ENCODE peak calls at places on chromosomes 7 and 10, in six cellular contexts. One of them, this sample, is unnamed.

GRCh38 chr7:66283003-66283920 is 78.1 kb downstream of the TPST1 start:
- DNase-seq in NB4: peak; percentile 59
- DNase-seq in lower leg skin: no peak
- DNase-seq in psoas muscle: no peak
- DNase-seq in pancreas: no peak
- DNase-seq in CD4-positive, alpha-beta T cell: no peak
- DNase-seq in this sample: no peak

GRCh38 chr7:101486764-101487458 is 124.2 kb downstream of the COL26A1 start:
- DNase-seq in psoas muscle: no peak
- DNase-seq in NB4: no peak
- DNase-seq in pancreas: no peak
- DNase-seq in lower leg skin: no peak
- DNase-seq in CD4-positive, alpha-beta T cell: no peak
- DNase-seq in this sample: no peak

GRCh38 chr7:40903872-40904271 is 769.1 kb downstream of the SUGCT start:
- DNase-seq in NB4: no peak
- DNase-seq in lower leg skin: no peak
- DNase-seq in pancreas: no peak
- DNase-seq in psoas muscle: no peak
- DNase-seq in CD4-positive, alpha-beta T cell: no peak
- DNase-seq in this sample: no peak

GRCh38 chr10:73965890-73966768 is 31.8 kb upstream of the VCL start:
- DNase-seq in psoas muscle: peak; percentile 80
- DNase-seq in CD4-positive, alpha-beta T cell: no peak
- DNase-seq in pancreas: no peak
- DNase-seq in lower leg skin: peak; percentile 85
- DNase-seq in NB4: no peak
- DNase-seq in this sample: peak; percentile 70

GRCh38 chr10:31757831-31758230 is 170.8 kb downstream of the ARHGAP12 start:
- DNase-seq in lower leg skin: no peak
- DNase-seq in NB4: no peak
- DNase-seq in pancreas: no peak
- DNase-seq in psoas muscle: no peak
- DNase-seq in CD4-positive, alpha-beta T cell: no peak
- DNase-seq in this sample: no peak

GRCh38 chr10:8187171-8187666 is 132.7 kb downstream of the GATA3 start:
- DNase-seq in psoas muscle: no peak
- DNase-seq in NB4: no peak
- DNase-seq in pancreas: no peak
- DNase-seq in CD4-positive, alpha-beta T cell: no peak
- DNase-seq in lower leg skin: no peak
- DNase-seq in this sample: no peak

GRCh38 chr7:47538846-47539311 is 43.0 kb downstream of the TNS3 start:
- DNase-seq in psoas muscle: no peak
- DNase-seq in CD4-positive, alpha-beta T cell: no peak
- DNase-seq in pancreas: no peak
- DNase-seq in lower leg skin: no peak
- DNase-seq in NB4: no peak
- DNase-seq in this sample: no peak

GRCh38 chr7:129906700-129907099 is 46.1 kb downstream of the UBE2H start:
- DNase-seq in psoas muscle: no peak
- DNase-seq in NB4: no peak
- DNase-seq in lower leg skin: no peak
- DNase-seq in CD4-positive, alpha-beta T cell: no peak
- DNase-seq in pancreas: no peak
- DNase-seq in this sample: peak; percentile 55

GRCh38 chr7:26062240-26062603 is 89.8 kb upstream of the NFE2L3 start:
- DNase-seq in NB4: no peak
- DNase-seq in pancreas: no peak
- DNase-seq in psoas muscle: no peak
- DNase-seq in lower leg skin: no peak
- DNase-seq in CD4-positive, alpha-beta T cell: no peak
- DNase-seq in this sample: no peak

GRCh38 chr10:106226123-106226522 is 938.4 kb downstream of the SORCS1 start:
- DNase-seq in psoas muscle: no peak
- DNase-seq in lower leg skin: no peak
- DNase-seq in pancreas: no peak
- DNase-seq in NB4: no peak
- DNase-seq in CD4-positive, alpha-beta T cell: no peak
- DNase-seq in this sample: no peak

GRCh38 chr7:80372415-80372814 is 139.4 kb downstream of the GNAT3 start:
- DNase-seq in CD4-positive, alpha-beta T cell: no peak
- DNase-seq in pancreas: no peak
- DNase-seq in psoas muscle: no peak
- DNase-seq in lower leg skin: no peak
- DNase-seq in NB4: no peak
- DNase-seq in this sample: no peak

GRCh38 chr7:25854608-25855497 is 297.1 kb upstream of the NFE2L3 start:
- DNase-seq in lower leg skin: peak; percentile 87
- DNase-seq in pancreas: no peak
- DNase-seq in psoas muscle: peak; percentile 82
- DNase-seq in CD4-positive, alpha-beta T cell: no peak
- DNase-seq in NB4: peak; percentile 100
- DNase-seq in this sample: peak; percentile 73

GRCh38 chr7:47573758-47574472 is 8.0 kb downstream of the TNS3 start:
- DNase-seq in lower leg skin: no peak
- DNase-seq in pancreas: peak; percentile 66
- DNase-seq in CD4-positive, alpha-beta T cell: no peak
- DNase-seq in psoas muscle: no peak
- DNase-seq in NB4: peak; percentile 63
- DNase-seq in this sample: peak; percentile 29

GRCh38 chr7:49643321-49643720 is 130.1 kb upstream of the VWC2 start:
- DNase-seq in NB4: no peak
- DNase-seq in psoas muscle: no peak
- DNase-seq in lower leg skin: no peak
- DNase-seq in CD4-positive, alpha-beta T cell: no peak
- DNase-seq in pancreas: peak; percentile 20
- DNase-seq in this sample: no peak

GRCh38 chr7:17679427-17679826 is 260.9 kb downstream of the SNX13 start:
- DNase-seq in psoas muscle: peak; percentile 52
- DNase-seq in lower leg skin: peak; percentile 78
- DNase-seq in pancreas: no peak
- DNase-seq in NB4: no peak
- DNase-seq in CD4-positive, alpha-beta T cell: no peak
- DNase-seq in this sample: no peak

GRCh38 chr7:80294321-80294720 is 159.7 kb downstream of the GNAI1 start:
- DNase-seq in NB4: no peak
- DNase-seq in pancreas: no peak
- DNase-seq in psoas muscle: no peak
- DNase-seq in lower leg skin: no peak
- DNase-seq in CD4-positive, alpha-beta T cell: no peak
- DNase-seq in this sample: no peak

GRCh38 chr10:60646966-60647796 is 131.1 kb upstream of the CDK1 start:
- DNase-seq in psoas muscle: no peak
- DNase-seq in pancreas: no peak
- DNase-seq in CD4-positive, alpha-beta T cell: peak; percentile 33
- DNase-seq in NB4: peak; percentile 67
- DNase-seq in lower leg skin: peak; percentile 30
- DNase-seq in this sample: peak; percentile 60

GRCh38 chr10:129140861-129141260 is 326.2 kb upstream of the MGMT start:
- DNase-seq in psoas muscle: no peak
- DNase-seq in CD4-positive, alpha-beta T cell: no peak
- DNase-seq in pancreas: no peak
- DNase-seq in NB4: peak; percentile 60
- DNase-seq in lower leg skin: no peak
- DNase-seq in this sample: no peak

GRCh38 chr7:50283206-50283605 is 21.3 kb upstream of the IKZF1 start:
- DNase-seq in CD4-positive, alpha-beta T cell: no peak
- DNase-seq in lower leg skin: no peak
- DNase-seq in NB4: peak; percentile 43
- DNase-seq in pancreas: no peak
- DNase-seq in psoas muscle: no peak
- DNase-seq in this sample: no peak

GRCh38 chr10:103139803-103140202 is 53.3 kb downstream of the NT5C2 start:
- DNase-seq in pancreas: no peak
- DNase-seq in lower leg skin: no peak
- DNase-seq in CD4-positive, alpha-beta T cell: no peak
- DNase-seq in psoas muscle: no peak
- DNase-seq in NB4: peak; percentile 22
- DNase-seq in this sample: no peak

GRCh38 chr7:26090927-26091519 is 61.0 kb upstream of the NFE2L3 start:
- DNase-seq in CD4-positive, alpha-beta T cell: no peak
- DNase-seq in lower leg skin: no peak
- DNase-seq in psoas muscle: no peak
- DNase-seq in pancreas: no peak
- DNase-seq in NB4: peak; percentile 85
- DNase-seq in this sample: peak; percentile 27

GRCh38 chr10:80506189-80506575 is 31.5 kb upstream of the SH2D4B start:
- DNase-seq in NB4: no peak
- DNase-seq in pancreas: no peak
- DNase-seq in psoas muscle: no peak
- DNase-seq in CD4-positive, alpha-beta T cell: no peak
- DNase-seq in lower leg skin: no peak
- DNase-seq in this sample: peak; percentile 60

GRCh38 chr10:131092416-131092815 is 219.1 kb downstream of the TCERG1L start:
- DNase-seq in lower leg skin: no peak
- DNase-seq in psoas muscle: no peak
- DNase-seq in NB4: no peak
- DNase-seq in CD4-positive, alpha-beta T cell: no peak
- DNase-seq in pancreas: no peak
- DNase-seq in this sample: no peak

GRCh38 chr7:18927134-18927533 is 190.3 kb downstream of the TWIST1 start:
- DNase-seq in CD4-positive, alpha-beta T cell: no peak
- DNase-seq in pancreas: no peak
- DNase-seq in NB4: no peak
- DNase-seq in psoas muscle: no peak
- DNase-seq in lower leg skin: no peak
- DNase-seq in this sample: no peak

GRCh38 chr10:17145239-17145638 is 15.6 kb upstream of the CUBN start:
- DNase-seq in lower leg skin: no peak
- DNase-seq in CD4-positive, alpha-beta T cell: no peak
- DNase-seq in psoas muscle: no peak
- DNase-seq in NB4: no peak
- DNase-seq in pancreas: no peak
- DNase-seq in this sample: no peak

GRCh38 chr7:104123786-104124185 is 84.0 kb downstream of the ORC5 start:
- DNase-seq in lower leg skin: no peak
- DNase-seq in CD4-positive, alpha-beta T cell: no peak
- DNase-seq in pancreas: no peak
- DNase-seq in psoas muscle: no peak
- DNase-seq in NB4: no peak
- DNase-seq in this sample: no peak

DNA sequence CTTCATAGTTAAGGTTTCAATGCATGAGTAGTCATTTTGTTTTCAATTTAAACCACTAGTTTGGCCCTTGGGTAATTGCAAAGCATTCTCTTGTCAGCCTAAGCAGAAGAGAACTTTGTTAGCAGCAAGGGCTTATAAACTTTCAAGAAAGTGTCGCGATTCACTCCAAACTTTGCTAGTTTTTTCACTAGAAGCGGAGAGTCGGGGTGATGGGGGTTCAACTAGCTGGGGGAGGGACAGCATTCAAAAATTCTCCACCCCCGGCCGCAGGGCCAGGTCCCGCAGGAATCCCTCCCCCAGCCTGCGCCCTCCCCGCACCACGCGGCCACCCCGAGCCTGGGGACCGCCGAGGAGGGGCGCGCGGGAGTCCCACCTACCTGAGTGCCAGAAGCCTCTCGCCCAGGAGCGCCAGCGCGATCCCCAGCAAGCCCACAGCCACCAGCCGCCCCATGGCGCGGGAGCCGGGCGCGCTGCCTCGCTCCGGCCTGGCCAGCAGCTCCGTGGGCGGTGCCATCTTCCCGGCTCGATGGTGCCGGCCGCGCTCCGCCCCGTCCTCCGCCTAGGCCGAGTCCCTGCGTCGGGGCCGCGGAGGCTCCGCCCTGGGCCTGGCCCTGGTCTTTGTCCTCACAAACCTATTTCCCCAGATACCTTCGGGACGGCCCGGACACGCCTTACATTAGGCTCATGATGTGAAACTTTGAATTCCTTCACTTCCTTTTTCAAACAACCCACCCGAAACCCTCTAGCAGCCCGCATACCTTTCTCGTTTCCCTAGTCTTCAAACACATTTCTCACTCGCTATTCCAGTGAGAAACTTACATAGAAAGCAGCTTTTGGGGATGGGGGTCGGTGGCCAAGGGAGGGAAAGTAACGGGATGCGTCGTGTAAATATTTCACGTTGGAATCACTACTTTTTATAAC is at the start of gene PON2:
- DNase-seq in psoas muscle: peak; percentile 88
- DNase-seq in lower leg skin: peak; percentile 62
- DNase-seq in NB4: peak; percentile 94
- DNase-seq in CD4-positive, alpha-beta T cell: peak; percentile 0
- DNase-seq in pancreas: peak; percentile 83
- DNase-seq in this sample: peak; percentile 78
- TF ChIP-seq CTCF in psoas muscle: no peak
- TF ChIP-seq CTCF in lower leg skin: no peak
- TF ChIP-seq CTCF in NB4: no peak
- TF ChIP-seq CTCF in CD4-positive, alpha-beta T cell: no peak
- TF ChIP-seq CTCF in pancreas: no peak
- TF ChIP-seq CTCF in this sample: no peak

DNA sequence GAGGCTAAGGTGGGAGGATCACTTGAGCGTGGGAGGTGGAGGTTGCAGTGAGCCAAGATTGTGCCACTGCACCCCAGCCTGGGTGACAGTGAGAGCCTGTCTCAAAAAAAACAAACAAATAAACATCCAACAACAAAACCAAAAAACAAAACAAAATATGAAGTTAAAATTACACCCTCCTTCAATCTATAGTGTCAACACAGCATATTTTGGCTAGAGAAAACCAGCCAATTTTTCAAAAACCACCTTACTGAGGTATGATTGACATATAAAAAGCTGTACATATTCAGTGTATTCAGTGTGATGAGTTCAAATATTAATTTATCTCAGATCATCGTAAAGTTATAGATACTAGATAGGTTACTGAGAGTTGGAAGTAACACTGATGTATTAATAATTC is 102.4 kb downstream of the ICA1 start:
- DNase-seq in psoas muscle: no peak
- DNase-seq in lower leg skin: no peak
- DNase-seq in CD4-positive, alpha-beta T cell: no peak
- DNase-seq in pancreas: no peak
- DNase-seq in NB4: no peak
- DNase-seq in this sample: no peak
- TF ChIP-seq CTCF in psoas muscle: no peak
- TF ChIP-seq CTCF in lower leg skin: no peak
- TF ChIP-seq CTCF in CD4-positive, alpha-beta T cell: no peak
- TF ChIP-seq CTCF in pancreas: no peak
- TF ChIP-seq CTCF in NB4: no peak
- TF ChIP-seq CTCF in this sample: no peak

GRCh38 chr7:44979481-44980392 is 922 bp upstream of the MYO1G start:
- DNase-seq in CD4-positive, alpha-beta T cell: no peak
- DNase-seq in psoas muscle: no peak
- DNase-seq in NB4: peak; percentile 59
- DNase-seq in pancreas: no peak
- DNase-seq in lower leg skin: no peak
- DNase-seq in this sample: no peak
- TF ChIP-seq CTCF in CD4-positive, alpha-beta T cell: no peak
- TF ChIP-seq CTCF in psoas muscle: no peak
- TF ChIP-seq CTCF in NB4: peak; percentile 6
- TF ChIP-seq CTCF in pancreas: no peak
- TF ChIP-seq CTCF in lower leg skin: no peak
- TF ChIP-seq CTCF in this sample: no peak

GRCh38 chr10:50271564-50272250 is 20.4 kb upstream of the ASAH2 start:
- DNase-seq in psoas muscle: no peak
- DNase-seq in pancreas: no peak
- DNase-seq in lower leg skin: no peak
- DNase-seq in CD4-positive, alpha-beta T cell: no peak
- DNase-seq in NB4: no peak
- DNase-seq in this sample: no peak
- TF ChIP-seq CTCF in psoas muscle: no peak
- TF ChIP-seq CTCF in pancreas: no peak
- TF ChIP-seq CTCF in lower leg skin: no peak
- TF ChIP-seq CTCF in CD4-positive, alpha-beta T cell: no peak
- TF ChIP-seq CTCF in NB4: no peak
- TF ChIP-seq CTCF in this sample: no peak

GRCh38 chr10:6347391-6347951 is 144.7 kb downstream of the PFKFB3 start:
- DNase-seq in pancreas: no peak
- DNase-seq in CD4-positive, alpha-beta T cell: peak; percentile 46
- DNase-seq in lower leg skin: no peak
- DNase-seq in psoas muscle: peak; percentile 36
- DNase-seq in NB4: peak; percentile 45
- DNase-seq in this sample: no peak
- TF ChIP-seq CTCF in pancreas: no peak
- TF ChIP-seq CTCF in CD4-positive, alpha-beta T cell: no peak
- TF ChIP-seq CTCF in lower leg skin: no peak
- TF ChIP-seq CTCF in psoas muscle: no peak
- TF ChIP-seq CTCF in NB4: no peak
- TF ChIP-seq CTCF in this sample: no peak